ENCODE peak calls at places on chromosomes 12 and 14, in nine cellular contexts. Q is endodermal cell, B is astrocyte of the spinal cord, L is GM12864, O is AG09309, E is cardiac muscle cell, G is pancreas, N is psoas muscle, R is upper lobe of right lung. J is an unnamed sample.

GRCh38 chr14:95025218-95025617 is 132.1 kb downstream of the DICER1 start:
- DNase-seq in Q (no peak), B (no peak), L (no peak), O (no peak), E (no peak), G (no peak), N (no peak), R (no peak), J (no peak)

GRCh38 chr12:129964300-129964699 is 60.5 kb upstream of the TMEM132D start:
- DNase-seq in Q (no peak), B (no peak), L (no peak), O (no peak), E (no peak), G (no peak), N (no peak), R (no peak), J (no peak)

GRCh38 chr12:8078400-8078799 is 3.7 kb upstream of the NECAP1 start:
- DNase-seq in Q (peak), B (peak), L (no peak), O (peak), E (peak), G (no peak), N (no peak), R (no peak), J (peak)

GRCh38 chr12:122406701-122407154 is 15.7 kb downstream of the CLIP1 start:
- DNase-seq in Q (no peak), B (peak), L (no peak), O (peak), E (no peak), G (no peak), N (no peak), R (no peak), J (peak)

GRCh38 chr12:4275869-4276253 is 2.3 kb downstream of the CCND2 start:
- DNase-seq in Q (peak), B (no peak), L (no peak), O (no peak), E (no peak), G (peak), N (no peak), R (no peak), J (no peak)

GRCh38 chr12:130281157-130281799 is 56.4 kb upstream of the PIWIL1 start:
- DNase-seq in Q (peak), B (no peak), L (no peak), O (no peak), E (peak), G (peak), N (peak), R (no peak), J (no peak)

GRCh38 chr14:104117341-104118005 is 20.9 kb upstream of the KIF26A start:
- DNase-seq in Q (peak), B (no peak), L (no peak), O (no peak), E (no peak), G (no peak), N (peak), R (peak), J (no peak)

GRCh38 chr12:129868566-129868965 is 35.3 kb downstream of the TMEM132D start:
- DNase-seq in Q (no peak), B (no peak), L (no peak), O (no peak), E (no peak), G (no peak), N (no peak), R (no peak), J (no peak)

GRCh38 chr14:34030864-34031263 is 80.0 kb upstream of the EGLN3 start:
- DNase-seq in Q (no peak), B (peak), L (no peak), O (peak), E (no peak), G (no peak), N (peak), R (no peak), J (peak)

GRCh38 chr14:51304956-51305355 is 64.9 kb downstream of the TMX1 start:
- DNase-seq in Q (no peak), B (peak), L (no peak), O (peak), E (peak), G (no peak), N (no peak), R (no peak), J (peak)

GRCh38 chr12:116248433-116248832 is 29.1 kb downstream of the MED13L start:
- DNase-seq in Q (no peak), B (no peak), L (no peak), O (no peak), E (no peak), G (no peak), N (no peak), R (no peak), J (no peak)

GRCh38 chr14:64296561-64296960 is 2.4 kb upstream of the ESR2 start:
- DNase-seq in Q (no peak), B (peak), L (no peak), O (no peak), E (no peak), G (no peak), N (no peak), R (no peak), J (peak)

GRCh38 chr12:104974626-104975290 is 11.4 kb upstream of the NOPCHAP1 start:
- DNase-seq in Q (no peak), B (no peak), L (peak), O (no peak), E (no peak), G (no peak), N (no peak), R (no peak), J (no peak)

GRCh38 chr14:37726708-37727107 is 131.3 kb downstream of the TTC6 start:
- DNase-seq in Q (no peak), B (no peak), L (no peak), O (no peak), E (no peak), G (no peak), N (no peak), R (no peak), J (no peak)

GRCh38 chr14:103618999-103619398 is 10.0 kb upstream of the KLC1 start:
- DNase-seq in Q (no peak), B (peak), L (no peak), O (no peak), E (no peak), G (no peak), N (no peak), R (no peak), J (no peak)

GRCh38 chr12:46562625-46563228 is 190.2 kb upstream of the SLC38A2 start:
- DNase-seq in Q (no peak), B (peak), L (no peak), O (peak), E (no peak), G (no peak), N (no peak), R (no peak), J (peak)

GRCh38 chr12:99769581-99769980 is 122.0 kb downstream of the GARIN6 start:
- DNase-seq in Q (no peak), B (no peak), L (no peak), O (no peak), E (no peak), G (no peak), N (no peak), R (no peak), J (no peak)

GRCh38 chr14:97580923-97581495 is 783.8 kb downstream of the VRK1 start:
- DNase-seq in Q (peak), B (no peak), L (no peak), O (no peak), E (peak), G (no peak), N (no peak), R (no peak), J (no peak)

GRCh38 chr14:64423987-64424386 is 35.8 kb downstream of the MTHFD1 start:
- DNase-seq in Q (no peak), B (peak), L (no peak), O (no peak), E (no peak), G (no peak), N (no peak), R (no peak), J (peak)

GRCh38 chr14:22403286-22403685 is 185.7 kb downstream of the DAD1 start:
- DNase-seq in Q (no peak), B (peak), L (no peak), O (no peak), E (no peak), G (no peak), N (no peak), R (no peak), J (peak)

GRCh38 chr12:31590730-31591307 is at the start of gene DENND5B:
- DNase-seq in Q (peak), B (peak), L (no peak), O (no peak), E (peak), G (peak), N (peak), R (peak), J (peak)

DNA sequence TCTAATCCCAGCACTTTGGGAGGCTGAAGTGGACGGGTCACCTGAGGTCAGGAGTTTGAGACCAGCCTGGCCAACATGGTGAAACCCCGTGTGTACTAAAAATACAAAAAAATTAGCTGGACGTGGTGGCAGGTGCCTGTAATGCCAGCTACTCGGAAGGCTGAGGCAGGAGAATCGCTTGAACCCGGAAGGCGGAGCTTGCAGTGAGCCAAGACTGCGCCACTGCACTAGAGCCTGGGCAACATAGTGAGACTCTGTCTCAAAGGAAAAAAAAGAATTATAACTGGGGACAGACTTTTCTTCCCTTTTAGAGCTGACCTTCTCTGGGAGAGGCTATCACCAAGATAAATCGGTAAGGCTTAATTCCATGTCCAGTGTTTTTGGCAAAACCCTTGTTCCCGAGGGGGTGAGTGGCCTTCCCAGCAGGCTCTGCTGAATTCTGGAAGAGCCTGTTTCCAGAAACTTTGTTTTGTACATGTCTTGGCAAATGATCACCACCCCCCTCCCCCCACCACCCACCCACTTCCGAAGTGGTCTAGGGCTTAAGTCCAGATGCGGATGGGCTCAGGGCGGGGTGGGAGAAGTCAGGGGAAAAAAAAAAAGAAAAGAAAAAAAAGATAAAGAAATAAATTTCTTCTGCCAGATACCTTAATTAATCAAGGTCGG is 32.3 kb upstream of the DEGS2 start:
- DNase-seq in Q (no peak), B (no peak), L (no peak), O (no peak), E (no peak), G (no peak), N (no peak), R (no peak), J (no peak)
- H3K4me3 ChIP-seq in Q (no peak), B (no peak), L (no peak), O (no peak), E (no peak), G (no peak), N (peak), R (peak), J (no peak)

GRCh38 chr12:57465747-57466505 is 6.3 kb downstream of the GLI1 start:
- DNase-seq in Q (no peak), B (no peak), L (no peak), O (no peak), E (no peak), G (no peak), N (peak), R (no peak), J (no peak)
- TF ChIP-seq CTCF in Q (no peak), B (no peak), L (no peak), O (no peak), E (no peak), G (no peak), N (no peak), R (no peak), J (no peak)

GRCh38 chr14:69711065-69711464 is 55.9 kb upstream of the SRSF5 start:
- DNase-seq in Q (no peak), B (no peak), L (no peak), O (no peak), E (peak), G (peak), N (peak), R (peak), J (peak)
- H3K4me3 ChIP-seq in Q (no peak), B (no peak), L (no peak), O (no peak), E (no peak), G (no peak), N (no peak), R (no peak), J (no peak)

GRCh38 chr14:36647827-36648753 is 13.6 kb upstream of the PAX9 start:
- DNase-seq in Q (peak), B (peak), L (no peak), O (no peak), E (peak), G (peak), N (peak), R (peak), J (peak)
- TF ChIP-seq CTCF in Q (peak), B (peak), L (peak), O (peak), E (peak), G (peak), N (peak), R (peak), J (peak)

GRCh38 chr14:93430319-93430801 is 379 bp upstream of the UNC79 start:
- DNase-seq in Q (peak), B (no peak), L (no peak), O (no peak), E (peak), G (peak), N (no peak), R (no peak), J (peak)
- H3K4me3 ChIP-seq in Q (peak), B (no peak), L (no peak), O (no peak), E (peak), G (peak), N (no peak), R (no peak), J (peak)

GRCh38 chr14:54981698-54982097 is 45.2 kb downstream of the WDHD1 start:
- DNase-seq in Q (no peak), B (peak), L (no peak), O (no peak), E (no peak), G (no peak), N (no peak), R (no peak), J (peak)
- TF ChIP-seq CTCF in Q (peak), B (peak), L (no peak), O (no peak), E (peak), G (peak), N (peak), R (peak), J (peak)